ENCODE peak calls at places on chromosomes 3 and 15, in four cellular contexts. C is GM12891, V is H54, I is A549. A is an unnamed sample.

GRCh38 chr3:40258555-40258954 is 51.0 kb upstream of the EIF1B start:
- DNase-seq in C (no peak), V (peak; percentile 40), I (peak; percentile 13), A (no peak)

GRCh38 chr15:83115831-83116565 is 8.6 kb downstream of the TM6SF1 start:
- DNase-seq in C (no peak), V (no peak), I (no peak), A (no peak)

GRCh38 chr3:106811376-106811775 is 565.9 kb upstream of the CCDC54 start:
- DNase-seq in C (no peak), V (no peak), I (no peak), A (no peak)

GRCh38 chr15:57969355-57969754 is 96.2 kb downstream of the ALDH1A2 start:
- DNase-seq in C (no peak), V (no peak), I (peak; percentile 27), A (no peak)

GRCh38 chr15:70451861-70452653 is 311.3 kb downstream of the UACA start:
- DNase-seq in C (no peak), V (no peak), I (no peak), A (no peak)

GRCh38 chr3:81395739-81396138 is 365.7 kb downstream of the GBE1 start:
- DNase-seq in C (no peak), V (no peak), I (peak; percentile 4), A (no peak)

GRCh38 chr3:105480771-105481170 is 114.1 kb downstream of the ALCAM start:
- DNase-seq in C (no peak), V (no peak), I (no peak), A (no peak)

GRCh38 chr3:46695177-46695961 is 1.9 kb upstream of the ALS2CL start:
- DNase-seq in C (no peak), V (peak; percentile 50), I (peak; percentile 40), A (no peak)

GRCh38 chr15:100058458-100058857 is 283.3 kb downstream of the ADAMTS17 start:
- DNase-seq in C (no peak), V (no peak), I (no peak), A (no peak)

GRCh38 chr3:14374444-14374883 is 27.9 kb upstream of the SLC6A6 start:
- DNase-seq in C (no peak), V (no peak), I (no peak), A (no peak)
- TF ChIP-seq POLR2A in C (no peak), V (no peak), I (no peak), A (no peak)

GRCh38 chr3:152836269-152836668 is 1.3 kb downstream of the P2RY1 start:
- DNase-seq in C (no peak), V (no peak), I (no peak), A (no peak)

GRCh38 chr3:152832046-152832445 is 2.9 kb upstream of the P2RY1 start:
- DNase-seq in C (no peak), V (no peak), I (no peak), A (no peak)

GRCh38 chr3:152835311-152836102 is 576 bp downstream of the P2RY1 start:
- DNase-seq in C (peak; percentile 38), V (no peak), I (peak; percentile 70), A (peak; percentile 48)

GRCh38 chr3:152833089-152833488 is 1.8 kb upstream of the P2RY1 start:
- DNase-seq in C (no peak), V (no peak), I (no peak), A (no peak)

DNA sequence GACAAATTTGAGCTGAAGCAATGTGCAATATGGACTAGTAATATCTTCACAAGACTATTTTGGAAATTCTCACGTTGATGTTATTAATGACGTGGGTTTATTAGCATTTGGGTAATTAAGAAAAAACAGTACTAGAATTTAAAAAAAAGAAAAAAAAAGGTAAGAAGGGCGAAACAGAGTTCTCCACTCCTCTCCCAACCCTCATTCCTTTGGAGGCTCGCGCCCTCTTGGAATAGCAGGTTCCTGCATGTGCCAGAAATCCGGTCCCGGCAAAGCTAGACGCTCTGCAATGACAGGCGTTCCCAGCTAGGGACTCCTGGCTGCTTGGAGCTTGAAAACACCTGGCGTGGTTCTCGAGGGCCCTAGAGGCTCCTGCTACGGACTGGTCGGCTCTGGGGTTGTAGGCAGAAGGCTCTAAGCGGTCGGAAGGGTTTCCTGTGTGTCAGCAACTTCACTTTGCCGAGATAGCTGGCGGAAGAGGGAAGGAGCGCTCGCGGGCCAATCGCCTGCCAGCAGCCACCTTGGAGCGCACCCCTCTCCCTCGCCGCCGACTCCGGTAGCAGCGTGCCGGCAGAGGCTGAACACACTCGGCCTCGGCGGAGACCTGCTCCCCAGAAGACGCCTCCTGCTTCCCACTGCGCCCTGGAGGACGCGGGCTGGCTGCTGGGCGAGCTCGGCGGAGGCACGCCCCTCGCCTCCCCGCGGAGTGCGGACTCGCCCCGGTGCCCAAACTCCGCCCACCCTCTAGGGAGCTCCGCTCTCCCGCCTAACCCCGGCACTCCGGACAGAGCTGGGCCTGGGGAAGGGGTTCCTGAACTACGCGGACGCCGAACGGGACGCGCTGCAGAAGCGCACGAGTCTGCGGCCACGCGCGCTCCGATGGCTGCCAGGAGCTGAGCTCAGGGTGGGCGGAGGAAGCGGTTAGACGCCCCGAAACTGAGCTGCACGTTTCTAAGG is at the start of gene P2RY1:
- DNase-seq in C (peak; percentile 55), V (no peak), I (peak; percentile 76), A (peak; percentile 53)
- TF ChIP-seq POLR2A in C (no peak), V (peak; percentile 34), I (no peak), A (peak; percentile 77)

GRCh38 chr15:42986693-42987342 is 66.2 kb upstream of the TTBK2 start:
- DNase-seq in C (no peak), V (no peak), I (no peak), A (no peak)

GRCh38 chr15:42994546-42994945 is 74.0 kb upstream of the TTBK2 start:
- DNase-seq in C (no peak), V (peak; percentile 12), I (no peak), A (no peak)

GRCh38 chr15:42996871-42997270 is 76.3 kb upstream of the TTBK2 start:
- DNase-seq in C (no peak), V (no peak), I (no peak), A (no peak)

DNA sequence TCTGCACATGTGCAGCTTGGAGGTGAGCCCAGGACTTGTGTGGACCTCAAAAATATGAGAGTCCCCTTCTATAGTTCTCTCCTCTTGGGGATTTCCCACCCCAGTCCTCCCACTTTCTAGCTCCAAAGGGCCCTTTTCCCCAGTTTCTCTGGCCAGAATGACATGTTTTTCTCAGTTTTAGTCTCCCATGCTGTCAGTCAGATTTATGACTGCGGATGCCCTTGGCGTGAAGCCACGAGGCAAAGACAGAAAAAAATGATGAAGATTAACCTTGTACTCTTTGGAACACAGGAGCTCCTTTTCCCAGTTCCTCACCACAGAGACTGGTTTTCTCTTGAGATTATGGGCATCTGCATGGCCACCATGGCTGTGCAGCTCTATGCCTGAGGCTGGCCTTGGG is 72.0 kb upstream of the TTBK2 start:
- DNase-seq in C (no peak), V (no peak), I (no peak), A (no peak)
- TF ChIP-seq POLR2A in C (no peak), V (no peak), I (no peak), A (no peak)

GRCh38 chr3:55486101-55486856 is 827 bp downstream of the WNT5A start:
- DNase-seq in C (no peak), V (no peak), I (no peak), A (no peak)

GRCh38 chr3:55483196-55484095 is 3.7 kb downstream of the WNT5A start:
- DNase-seq in C (no peak), V (no peak), I (no peak), A (no peak)

GRCh38 chr3:55485208-55485791 is 1.8 kb downstream of the WNT5A start:
- DNase-seq in C (peak; percentile 86), V (peak; percentile 83), I (peak; percentile 68), A (peak; percentile 77)

GRCh38 chr3:55484191-55484644 is 2.9 kb downstream of the WNT5A start:
- DNase-seq in C (no peak), V (no peak), I (no peak), A (no peak)

DNA sequence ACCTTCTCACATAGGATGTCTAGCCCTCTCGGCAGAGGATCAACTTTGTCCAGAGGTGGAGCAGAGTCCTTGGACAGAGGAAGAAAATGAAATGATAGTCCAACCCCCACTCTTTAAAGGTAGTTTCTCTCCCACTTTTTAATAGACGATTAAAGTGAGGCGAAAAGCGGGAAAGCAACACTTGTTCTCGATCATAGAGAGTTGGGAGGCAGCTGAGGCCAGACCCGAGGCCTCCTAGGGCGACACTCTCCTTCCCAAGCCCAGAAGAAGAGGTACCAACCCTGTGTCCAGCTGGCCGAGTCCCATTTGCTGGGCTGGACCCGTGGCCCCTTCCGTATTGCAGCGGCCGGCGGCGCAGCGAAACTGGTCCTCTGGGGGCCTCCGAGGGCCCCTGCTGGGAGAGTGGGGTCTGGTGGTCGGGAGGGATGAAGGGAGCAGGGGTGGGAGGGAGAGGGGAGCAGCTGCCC is 2.3 kb downstream of the WNT5A start:
- DNase-seq in C (no peak), V (no peak), I (no peak), A (no peak)
- TF ChIP-seq POLR2A in C (no peak), V (no peak), I (no peak), A (no peak)

GRCh38 chr3:8733332-8734094 is at the start of gene CAV3:
- DNase-seq in C (no peak), V (no peak), I (no peak), A (no peak)
- TF ChIP-seq POLR2A in C (no peak), V (no peak), I (no peak), A (no peak)

GRCh38 chr3:9396301-9396631 is 1.1 kb upstream of the SETD5 start:
- DNase-seq in C (peak; percentile 24), V (peak; percentile 80), I (peak; percentile 97), A (no peak)
- TF ChIP-seq POLR2A in C (peak; percentile 3), V (peak; percentile 30), I (peak; percentile 51), A (no peak)

GRCh38 chr3:122886251-122886650 is 91.4 kb downstream of the SLC49A4 start:
- DNase-seq in C (no peak), V (no peak), I (no peak), A (no peak)

GRCh38 chr3:122880173-122880572 is 85.3 kb downstream of the SLC49A4 start:
- DNase-seq in C (no peak), V (no peak), I (no peak), A (no peak)

GRCh38 chr3:122875547-122876127 is 80.8 kb downstream of the SLC49A4 start:
- DNase-seq in C (no peak), V (no peak), I (no peak), A (no peak)

GRCh38 chr3:122880624-122881023 is 85.8 kb downstream of the SLC49A4 start:
- DNase-seq in C (no peak), V (no peak), I (no peak), A (no peak)
- TF ChIP-seq POLR2A in C (no peak), V (no peak), I (no peak), A (no peak)